ENCODE peak calls at places on chromosomes 12 and 14, in six cellular contexts. Y is naive thymus-derived CD4-positive, alpha-beta T cell; N is heart left ventricle; U is neural progenitor cell; C is AG04450; F is left ventricle myocardium inferior. I is an unnamed sample.

GRCh38 chr12:93500201-93500600 is 32.9 kb downstream of the MRPL42 start:
- DNase-seq in Y (no peak), N (no peak), U (no peak), C (no peak), F (no peak), I (no peak)

GRCh38 chr12:65960820-65961691 is 136.8 kb downstream of the HMGA2 start:
- DNase-seq in Y (no peak), N (no peak), U (no peak), C (no peak), F (no peak), I (no peak)

GRCh38 chr12:127822743-127823433 is 444.1 kb upstream of the TMEM132C start:
- DNase-seq in Y (no peak), N (peak), U (no peak), C (no peak), F (peak), I (no peak)

GRCh38 chr12:114141916-114142564 is 175.9 kb upstream of the RBM19 start:
- DNase-seq in Y (no peak), N (no peak), U (no peak), C (no peak), F (no peak), I (no peak)

GRCh38 chr12:119222222-119222951 is 43.7 kb downstream of the HSPB8 start:
- DNase-seq in Y (no peak), N (no peak), U (no peak), C (no peak), F (no peak), I (no peak)

GRCh38 chr12:55659486-55660385 is 23.0 kb downstream of the OR10P1 start:
- DNase-seq in Y (no peak), N (peak), U (peak), C (no peak), F (peak), I (no peak)

GRCh38 chr12:93419388-93420034 is 22.2 kb downstream of the UBE2N start:
- DNase-seq in Y (peak), N (no peak), U (peak), C (no peak), F (no peak), I (no peak)

GRCh38 chr12:92080390-92081285 is 65.0 kb downstream of the BTG1 start:
- DNase-seq in Y (peak), N (no peak), U (no peak), C (no peak), F (no peak), I (peak)

GRCh38 chr12:40730281-40730680 is 38.0 kb downstream of the CNTN1 start:
- DNase-seq in Y (no peak), N (no peak), U (no peak), C (no peak), F (no peak), I (no peak)

GRCh38 chr14:96501746-96502620 is at the start of gene PAPOLA:
- DNase-seq in Y (peak), N (peak), U (peak), C (peak), F (peak), I (peak)

GRCh38 chr14:32434180-32434579 is 105.1 kb downstream of the AKAP6 start:
- DNase-seq in Y (no peak), N (no peak), U (no peak), C (no peak), F (no peak), I (no peak)

GRCh38 chr14:32432813-32433538 is 103.9 kb downstream of the AKAP6 start:
- DNase-seq in Y (no peak), N (peak), U (no peak), C (no peak), F (no peak), I (no peak)

GRCh38 chr14:32434880-32435279 is 105.8 kb downstream of the AKAP6 start:
- DNase-seq in Y (no peak), N (no peak), U (no peak), C (no peak), F (no peak), I (no peak)

GRCh38 chr14:32436993-32437392 is 107.9 kb downstream of the AKAP6 start:
- DNase-seq in Y (no peak), N (no peak), U (no peak), C (no peak), F (no peak), I (no peak)

DNA sequence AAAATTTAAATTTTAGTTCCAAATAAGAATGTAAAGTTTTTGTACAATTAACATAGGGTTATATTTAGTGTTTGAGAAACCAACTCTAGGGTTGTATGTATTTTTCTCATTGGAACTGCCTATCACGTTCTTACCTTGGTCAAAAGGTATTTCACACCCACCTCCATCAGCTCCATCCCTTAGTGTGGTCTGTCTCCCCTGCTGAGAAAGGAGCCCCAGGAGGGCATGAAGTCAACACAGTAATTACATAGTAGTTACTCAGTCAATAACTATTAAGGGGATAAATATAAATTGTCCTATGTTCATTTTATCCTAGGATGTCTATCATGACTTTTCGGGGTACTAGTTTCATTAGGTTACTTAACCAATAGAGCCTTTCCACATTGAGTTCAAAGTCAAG is 106.3 kb downstream of the AKAP6 start:
- DNase-seq in Y (no peak), N (no peak), U (no peak), C (no peak), F (no peak), I (no peak)
- H3K27ac ChIP-seq in Y (no peak), N (no peak), U (no peak), C (no peak), F (no peak), I (no peak)

GRCh38 chr12:62930546-62931425 is 4.2 kb downstream of the PPM1H start:
- DNase-seq in Y (no peak), N (no peak), U (no peak), C (no peak), F (no peak), I (no peak)

GRCh38 chr12:62931481-62931880 is 3.5 kb downstream of the PPM1H start:
- DNase-seq in Y (no peak), N (no peak), U (no peak), C (no peak), F (no peak), I (no peak)

GRCh38 chr12:62933220-62933870 is 1.6 kb downstream of the PPM1H start:
- DNase-seq in Y (no peak), N (peak), U (peak), C (no peak), F (peak), I (no peak)

GRCh38 chr12:62933871-62934798 is 815 bp downstream of the PPM1H start:
- DNase-seq in Y (peak), N (peak), U (peak), C (no peak), F (peak), I (no peak)

DNA sequence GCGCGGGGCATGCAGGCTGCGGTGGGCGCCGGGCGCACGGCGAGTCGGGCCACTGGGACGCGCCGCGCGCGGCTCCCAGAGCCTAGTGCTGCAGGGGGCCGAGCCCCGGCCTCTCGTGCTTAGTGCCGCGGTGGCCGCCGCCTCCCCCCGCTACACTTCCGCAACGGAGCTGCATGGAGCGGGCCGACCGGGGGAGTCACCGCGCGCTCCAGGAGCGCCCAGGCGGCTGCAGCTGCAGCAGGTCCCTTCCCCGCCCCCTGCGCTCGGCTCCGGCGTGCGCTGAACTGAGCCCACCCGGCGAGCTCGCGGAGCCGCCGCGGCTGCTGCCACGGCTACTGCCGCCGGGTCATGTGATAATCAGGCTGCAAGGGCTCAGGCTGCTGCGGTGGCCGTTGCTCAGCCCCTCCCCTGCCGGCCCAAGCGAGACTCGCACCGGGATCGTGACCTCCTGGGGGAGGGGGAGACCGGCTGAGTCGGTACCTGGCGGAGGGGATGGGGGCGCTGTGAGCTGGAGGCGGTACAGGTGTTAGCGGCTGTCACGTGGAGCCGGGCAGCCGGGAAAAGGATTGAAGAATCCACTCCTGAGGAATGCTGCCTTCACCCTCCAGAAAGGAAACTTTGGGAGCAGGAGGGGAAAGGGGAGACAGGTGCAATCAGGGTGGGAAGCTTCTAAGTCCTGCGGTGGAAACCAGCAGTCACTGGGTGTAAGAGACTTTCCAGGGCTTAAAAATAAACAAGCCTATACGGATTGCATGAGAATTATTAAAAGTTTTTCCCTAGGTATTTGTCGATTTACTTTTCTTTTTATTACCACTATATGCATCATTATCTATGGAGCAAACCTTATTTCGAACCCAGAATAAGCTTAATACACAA is at the start of gene PPM1H:
- DNase-seq in Y (peak), N (peak), U (peak), C (no peak), F (peak), I (no peak)
- H3K27ac ChIP-seq in Y (no peak), N (peak), U (no peak), C (no peak), F (peak), I (no peak)

DNA sequence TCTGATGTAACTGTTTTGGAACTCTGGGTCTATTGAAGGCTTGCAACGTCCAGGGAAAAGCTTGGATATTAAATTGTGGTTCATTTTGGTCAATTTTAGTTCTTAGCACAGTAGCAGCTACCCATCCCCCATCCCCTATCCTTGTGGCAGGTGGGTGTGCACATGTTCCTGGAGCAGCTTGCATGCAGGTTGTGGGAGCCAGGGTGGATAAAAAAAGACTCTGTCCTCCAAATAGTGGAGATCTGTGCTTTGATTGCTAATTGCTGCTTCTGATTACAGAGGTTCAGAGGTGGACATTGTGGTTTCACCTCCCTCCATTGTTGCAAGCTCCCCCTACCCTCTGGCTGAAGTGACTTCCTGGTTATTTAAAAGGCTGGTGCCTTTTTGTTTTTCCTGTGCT is 23.1 kb downstream of the ATP23 start:
- DNase-seq in Y (no peak), N (no peak), U (no peak), C (no peak), F (no peak), I (no peak)
- H3K27ac ChIP-seq in Y (no peak), N (no peak), U (no peak), C (no peak), F (no peak), I (no peak)

GRCh38 chr12:6552140-6552551 is 3.7 kb downstream of the IFFO1 start:
- DNase-seq in Y (no peak), N (peak), U (no peak), C (no peak), F (peak), I (no peak)

GRCh38 chr12:6554990-6555691 is 701 bp downstream of the IFFO1 start:
- DNase-seq in Y (no peak), N (no peak), U (peak), C (no peak), F (no peak), I (no peak)

GRCh38 chr12:6551496-6552139 is 4.2 kb downstream of the IFFO1 start:
- DNase-seq in Y (no peak), N (no peak), U (no peak), C (no peak), F (peak), I (no peak)

GRCh38 chr12:6554168-6554989 is 1.5 kb downstream of the IFFO1 start:
- DNase-seq in Y (peak), N (peak), U (peak), C (no peak), F (peak), I (no peak)

GRCh38 chr12:6553051-6553868 is 2.6 kb downstream of the IFFO1 start:
- DNase-seq in Y (no peak), N (peak), U (no peak), C (no peak), F (peak), I (no peak)
- H3K27ac ChIP-seq in Y (no peak), N (peak), U (no peak), C (peak), F (peak), I (peak)

GRCh38 chr14:29444216-29444615 is 483.4 kb downstream of the PRKD1 start:
- DNase-seq in Y (no peak), N (no peak), U (no peak), C (no peak), F (no peak), I (no peak)

GRCh38 chr14:29444805-29445204 is 482.8 kb downstream of the PRKD1 start:
- DNase-seq in Y (no peak), N (no peak), U (no peak), C (no peak), F (no peak), I (no peak)

GRCh38 chr14:29446971-29447370 is 480.7 kb downstream of the PRKD1 start:
- DNase-seq in Y (no peak), N (no peak), U (peak), C (no peak), F (no peak), I (no peak)

DNA sequence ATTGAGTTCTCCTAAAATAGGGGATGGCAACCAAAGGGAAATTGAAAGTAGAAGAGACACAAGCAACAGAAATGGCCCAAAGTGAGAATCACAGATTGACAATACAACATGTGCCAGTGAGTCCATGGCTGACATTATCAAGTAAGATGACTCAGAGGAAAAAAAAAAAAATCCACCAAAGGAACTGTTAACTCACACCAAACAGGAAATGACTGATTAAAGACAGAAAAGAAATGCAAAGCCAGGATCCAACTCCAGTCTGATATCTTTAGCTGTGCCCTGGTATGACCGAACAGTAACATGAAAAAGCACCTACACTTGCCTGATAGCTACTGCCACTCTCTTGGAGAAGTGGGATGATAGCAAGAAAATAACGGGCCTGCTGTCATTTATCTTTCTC is 484.9 kb downstream of the PRKD1 start:
- DNase-seq in Y (no peak), N (no peak), U (no peak), C (no peak), F (no peak), I (no peak)
- H3K27ac ChIP-seq in Y (no peak), N (no peak), U (no peak), C (no peak), F (no peak), I (no peak)